ENCODE peak calls at places on chromosomes 16 and 17, in seven cellular contexts. L is WERI-Rb-1, N is kidney, H is mucosa of descending colon, S is sigmoid colon, G is heart left ventricle, E is Karpas-422. I is an unnamed sample. For H3K36me3, the result is how much of the 10 kb centered on the place peaks cover.

GRCh38 chr17:47821424-47822379 is at the start of gene OSBPL7:
- DNase-seq in L (peak), N (peak), H (peak), S (peak), G (peak), E (peak), I (peak)

GRCh38 chr17:68248886-68249872 is 1.3 kb downstream of the AMZ2 start:
- DNase-seq in L (no peak), N (no peak), H (no peak), S (no peak), G (no peak), E (peak), I (no peak)

GRCh38 chr16:14244344-14245010 is 173.4 kb downstream of the MRTFB start:
- DNase-seq in L (no peak), N (no peak), H (no peak), S (no peak), G (no peak), E (no peak), I (no peak)

GRCh38 chr17:67528751-67529436 is 151.8 kb downstream of the PITPNC1 start:
- DNase-seq in L (peak), N (peak), H (peak), S (peak), G (peak), E (no peak), I (peak)

GRCh38 chr17:72972263-72972951 is 120.1 kb downstream of the SLC39A11 start:
- DNase-seq in L (no peak), N (no peak), H (no peak), S (no peak), G (no peak), E (no peak), I (no peak)

GRCh38 chr17:32518856-32519768 is 32.3 kb downstream of the CDK5R1 start:
- DNase-seq in L (peak), N (peak), H (peak), S (peak), G (peak), E (no peak), I (peak)

GRCh38 chr17:68431661-68432071 is 25.6 kb downstream of the WIPI1 start:
- DNase-seq in L (peak), N (no peak), H (no peak), S (no peak), G (no peak), E (peak), I (no peak)

GRCh38 chr17:63356275-63356905 is 89.7 kb downstream of the CYB561 start:
- DNase-seq in L (no peak), N (no peak), H (no peak), S (no peak), G (no peak), E (no peak), I (peak)

GRCh38 chr16:67395458-67396158 is 2.3 kb upstream of the TPPP3 start:
- DNase-seq in L (peak), N (peak), H (no peak), S (peak), G (peak), E (no peak), I (peak)

GRCh38 chr17:28570716-28571254 is 539 bp downstream of the PIGS start:
- DNase-seq in L (peak), N (peak), H (peak), S (peak), G (no peak), E (peak), I (no peak)

GRCh38 chr17:17108681-17109049 is 66.4 kb downstream of the MPRIP start:
- DNase-seq in L (no peak), N (peak), H (peak), S (no peak), G (no peak), E (no peak), I (no peak)

GRCh38 chr17:17139972-17140589 is 66.1 kb downstream of the PLD6 start:
- DNase-seq in L (no peak), N (peak), H (no peak), S (no peak), G (no peak), E (no peak), I (no peak)

GRCh38 chr17:50205111-50205821 is 3.8 kb upstream of the COL1A1 start:
- DNase-seq in L (no peak), N (peak), H (no peak), S (peak), G (peak), E (no peak), I (no peak)

GRCh38 chr17:80437532-80437931 is 22.6 kb downstream of the ENDOV start:
- DNase-seq in L (no peak), N (no peak), H (no peak), S (no peak), G (no peak), E (no peak), I (no peak)

GRCh38 chr16:26623442-26623841 is 443.3 kb upstream of the C16orf82 start:
- DNase-seq in L (no peak), N (no peak), H (no peak), S (no peak), G (no peak), E (no peak), I (no peak)

GRCh38 chr16:66728117-66728787 is 23.2 kb downstream of the DYNC1LI2 start:
- DNase-seq in L (no peak), N (no peak), H (no peak), S (peak), G (peak), E (peak), I (peak)

GRCh38 chr17:7704601-7705268 is at the start of gene EFNB3:
- DNase-seq in L (peak), N (peak), H (no peak), S (no peak), G (no peak), E (no peak), I (peak)

GRCh38 chr17:82737981-82738877 is 2.8 kb downstream of the FN3K start:
- DNase-seq in L (no peak), N (peak), H (peak), S (no peak), G (peak), E (no peak), I (peak)

GRCh38 chr17:49993423-49994037 is 1.5 kb downstream of the DLX3 start:
- DNase-seq in L (peak), N (no peak), H (no peak), S (no peak), G (no peak), E (no peak), I (peak)

GRCh38 chr16:86661715-86662114 is 83.4 kb downstream of the FOXL1 start:
- DNase-seq in L (no peak), N (no peak), H (no peak), S (no peak), G (no peak), E (no peak), I (no peak)

GRCh38 chr16:86519649-86520316 is 9.5 kb downstream of the FOXF1 start:
- DNase-seq in L (peak), N (peak), H (peak), S (peak), G (peak), E (peak), I (peak)

GRCh38 chr17:68089881-68090280 is 54.3 kb downstream of the KPNA2 start:
- DNase-seq in L (no peak), N (no peak), H (no peak), S (no peak), G (peak), E (no peak), I (no peak)

GRCh38 chr16:66159987-66160386 is 206.5 kb upstream of the CDH5 start:
- DNase-seq in L (no peak), N (no peak), H (no peak), S (no peak), G (no peak), E (no peak), I (no peak)

DNA sequence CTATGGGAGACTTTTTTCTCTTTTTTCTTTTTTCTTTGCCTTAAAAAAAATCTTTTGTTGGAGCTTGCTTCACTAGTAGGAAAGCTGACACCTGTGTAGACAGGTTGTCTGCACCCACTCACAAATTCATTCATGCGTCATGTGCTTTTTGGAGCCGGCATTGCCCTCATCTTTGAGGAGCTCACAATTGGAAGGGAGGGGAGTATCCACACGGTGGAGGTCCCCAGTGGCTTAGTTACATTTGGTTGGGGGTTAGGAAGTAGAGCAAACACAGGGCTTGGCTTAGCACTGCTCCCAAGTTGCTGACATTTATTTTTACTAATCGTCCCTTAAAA is 18.7 kb upstream of the MEIOB start:
- DNase-seq in L (no peak), N (no peak), H (peak), S (no peak), G (no peak), E (no peak), I (no peak)
- H3K4me3 ChIP-seq in L (no peak), N (no peak), H (no peak), S (no peak), G (no peak), E (no peak), I (no peak)

GRCh38 chr16:8898660-8899318 is 16.6 kb downstream of the LITAFD start:
- DNase-seq in L (peak), N (no peak), H (no peak), S (no peak), G (no peak), E (no peak), I (no peak)
- H3K36me3 ChIP-seq in L (half or more), N (half or more), H (under half), S (half or more), G (half or more), E (half or more), I (half or more)

GRCh38 chr17:56594528-56595418 is 1.3 kb downstream of the NOG start:
- DNase-seq in L (no peak), N (no peak), H (no peak), S (no peak), G (no peak), E (no peak), I (peak)

GRCh38 chr17:56595831-56596740 is 2.6 kb downstream of the NOG start:
- DNase-seq in L (no peak), N (no peak), H (no peak), S (no peak), G (no peak), E (no peak), I (peak)

GRCh38 chr17:56598471-56598870 is 5.0 kb downstream of the NOG start:
- DNase-seq in L (no peak), N (no peak), H (no peak), S (no peak), G (no peak), E (no peak), I (no peak)

GRCh38 chr17:56597495-56597990 is 4.0 kb downstream of the NOG start:
- DNase-seq in L (no peak), N (no peak), H (no peak), S (no peak), G (no peak), E (no peak), I (peak)

DNA sequence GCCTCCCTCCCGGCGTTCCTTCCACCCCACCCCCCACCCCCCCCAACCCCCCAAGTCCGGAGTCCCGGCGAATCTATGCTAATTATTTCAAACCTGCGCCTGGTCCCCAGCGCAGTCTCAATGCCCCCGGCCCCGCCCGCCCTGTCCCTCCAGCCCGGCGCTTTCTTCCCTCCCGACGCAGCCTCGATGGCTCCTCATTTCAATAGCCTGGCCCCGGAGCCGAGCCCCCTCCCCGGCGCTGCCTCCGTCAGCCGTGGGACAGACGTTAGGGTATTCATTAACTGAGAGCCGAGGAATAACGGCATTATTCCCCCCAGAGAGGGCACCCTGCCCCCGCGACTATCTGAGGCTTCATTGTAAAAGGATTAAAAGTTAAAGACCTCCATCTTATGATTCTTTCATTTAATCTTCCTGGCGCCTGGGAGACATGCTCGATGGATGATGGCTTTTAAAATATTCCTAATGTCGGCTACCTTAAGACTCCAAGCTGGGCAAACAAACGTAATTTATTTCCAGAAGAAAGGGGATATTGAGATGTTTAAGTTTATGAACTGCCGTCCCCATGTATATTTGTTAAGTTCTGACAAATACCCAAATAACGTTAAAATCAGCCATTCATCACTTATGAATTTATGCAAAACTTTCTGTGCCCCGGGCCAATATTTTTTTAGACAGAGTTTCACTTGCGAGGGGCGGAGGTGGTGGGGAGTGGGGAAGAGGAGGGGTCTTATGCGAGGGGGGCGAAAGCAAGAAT is 3.4 kb downstream of the NOG start:
- DNase-seq in L (peak), N (no peak), H (no peak), S (no peak), G (no peak), E (no peak), I (no peak)
- H3K4me3 ChIP-seq in L (peak), N (peak), H (no peak), S (peak), G (peak), E (no peak), I (peak)

DNA sequence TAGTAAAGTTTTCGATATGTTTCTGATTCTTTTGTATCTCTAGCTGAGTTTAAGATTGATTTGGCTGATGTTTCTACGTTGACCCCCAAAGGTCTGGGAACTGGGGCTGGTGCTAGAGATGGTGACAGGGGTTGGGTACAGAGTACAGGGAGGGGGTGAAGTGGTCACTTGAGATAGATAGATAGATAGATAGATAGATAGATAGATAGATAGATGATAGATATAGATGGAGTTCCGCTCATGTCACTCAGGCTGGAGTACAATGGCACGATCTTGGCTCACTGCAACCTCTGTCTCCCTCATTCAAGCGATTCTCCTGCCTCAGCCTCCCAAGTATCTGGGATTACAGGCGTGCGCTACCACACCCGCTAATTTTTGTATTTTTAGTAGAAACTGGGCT is 1.8 kb upstream of the FBRS start:
- DNase-seq in L (no peak), N (no peak), H (no peak), S (no peak), G (no peak), E (no peak), I (no peak)
- H3K36me3 ChIP-seq in L (half or more), N (under half), H (under half), S (under half), G (half or more), E (under half), I (under half)